ENCODE peak calls at places on chromosomes 11 and 22, in ten cellular contexts. B, W, D, Q, A, Z, F, K, J and Y are unnamed samples.
A peak's percentile ranks its signal among the peaks of the same experiment; 100 is the strongest.

GRCh38 chr11:102829671-102830070 is 13.7 kb downstream of the MMP3 start:
- DNase-seq in B (peak; percentile 37), W (no peak), D (no peak), Q (no peak), A (no peak), Z (no peak), F (no peak), K (no peak), J (no peak), Y (no peak)

GRCh38 chr11:26276798-26277424 is 55.0 kb upstream of the ANO3 start:
- DNase-seq in B (peak; percentile 43), W (peak; percentile 23), D (peak; percentile 6), Q (peak; percentile 27), A (peak; percentile 46), Z (peak; percentile 66), F (no peak), K (peak; percentile 20), J (peak; percentile 62), Y (peak; percentile 18)

GRCh38 chr11:77303328-77303727 is 1.8 kb upstream of the GDPD4 start:
- DNase-seq in B (no peak), W (no peak), D (no peak), Q (no peak), A (no peak), Z (no peak), F (no peak), K (no peak), J (no peak), Y (no peak)

GRCh38 chr22:25126510-25126909 is 73.1 kb upstream of the CRYBB3 start:
- DNase-seq in B (no peak), W (no peak), D (no peak), Q (no peak), A (no peak), Z (no peak), F (no peak), K (no peak), J (no peak), Y (no peak)

GRCh38 chr11:42974510-42974909 is 337.3 kb upstream of the API5 start:
- DNase-seq in B (no peak), W (no peak), D (no peak), Q (no peak), A (no peak), Z (no peak), F (no peak), K (no peak), J (no peak), Y (no peak)

GRCh38 chr11:103618532-103618931 is 417.9 kb upstream of the DDI1 start:
- DNase-seq in B (no peak), W (no peak), D (no peak), Q (peak; percentile 83), A (no peak), Z (peak; percentile 81), F (no peak), K (no peak), J (no peak), Y (no peak)

GRCh38 chr11:122494171-122494570 is 161.4 kb upstream of the UBASH3B start:
- DNase-seq in B (no peak), W (no peak), D (no peak), Q (peak; percentile 76), A (no peak), Z (no peak), F (no peak), K (no peak), J (no peak), Y (no peak)

GRCh38 chr11:12525466-12526055 is 148.2 kb downstream of the PARVA start:
- DNase-seq in B (no peak), W (no peak), D (no peak), Q (no peak), A (no peak), Z (no peak), F (no peak), K (no peak), J (no peak), Y (no peak)

GRCh38 chr11:15300282-15300681 is 185.6 kb downstream of the INSC start:
- DNase-seq in B (no peak), W (no peak), D (no peak), Q (no peak), A (no peak), Z (no peak), F (no peak), K (no peak), J (no peak), Y (no peak)

GRCh38 chr11:35491231-35491871 is 34.1 kb downstream of the PAMR1 start:
- DNase-seq in B (no peak), W (no peak), D (no peak), Q (peak; percentile 94), A (peak; percentile 50), Z (peak; percentile 96), F (no peak), K (no peak), J (no peak), Y (no peak)

GRCh38 chr11:11366793-11367192 is 13.7 kb upstream of the CSNK2A3 start:
- DNase-seq in B (no peak), W (no peak), D (no peak), Q (no peak), A (no peak), Z (peak; percentile 12), F (no peak), K (no peak), J (no peak), Y (no peak)

GRCh38 chr11:41578421-41579047 is 119.1 kb upstream of the LRRC4C start:
- DNase-seq in B (no peak), W (no peak), D (no peak), Q (no peak), A (no peak), Z (no peak), F (no peak), K (no peak), J (no peak), Y (no peak)

GRCh38 chr11:129023968-129024676 is 81.5 kb upstream of the TP53AIP1 start:
- DNase-seq in B (peak; percentile 3), W (no peak), D (peak; percentile 16), Q (no peak), A (no peak), Z (peak; percentile 60), F (peak; percentile 2), K (no peak), J (no peak), Y (peak; percentile 13)

GRCh38 chr11:106827687-106828086 is 190.6 kb downstream of the GUCY1A2 start:
- DNase-seq in B (no peak), W (no peak), D (no peak), Q (no peak), A (no peak), Z (no peak), F (no peak), K (no peak), J (no peak), Y (no peak)

GRCh38 chr22:19620742-19621371 is 93.4 kb upstream of the SEPTIN5 start:
- DNase-seq in B (no peak), W (no peak), D (no peak), Q (no peak), A (no peak), Z (peak; percentile 7), F (no peak), K (no peak), J (no peak), Y (no peak)

GRCh38 chr11:66050581-66051231 is 1.5 kb upstream of the SF3B2 start:
- DNase-seq in B (no peak), W (no peak), D (no peak), Q (no peak), A (no peak), Z (no peak), F (no peak), K (no peak), J (no peak), Y (no peak)

GRCh38 chr11:74749965-74750296 is 1.3 kb downstream of the RNF169 start:
- DNase-seq in B (no peak), W (no peak), D (no peak), Q (no peak), A (no peak), Z (no peak), F (no peak), K (no peak), J (no peak), Y (no peak)

GRCh38 chr11:114271316-114271715 is 24.9 kb upstream of the NNMT start:
- DNase-seq in B (no peak), W (no peak), D (no peak), Q (no peak), A (no peak), Z (no peak), F (no peak), K (no peak), J (no peak), Y (no peak)

GRCh38 chr22:35437038-35437437 is 37.1 kb downstream of the MCM5 start:
- DNase-seq in B (no peak), W (no peak), D (no peak), Q (no peak), A (no peak), Z (no peak), F (no peak), K (no peak), J (no peak), Y (no peak)

GRCh38 chr22:35592418-35592967 is 24.6 kb downstream of the MB start:
- DNase-seq in B (no peak), W (no peak), D (no peak), Q (no peak), A (no peak), Z (no peak), F (no peak), K (no peak), J (no peak), Y (no peak)

GRCh38 chr11:1157645-1158591 is at the start of gene MUC5AC:
- DNase-seq in B (no peak), W (no peak), D (no peak), Q (no peak), A (no peak), Z (no peak), F (no peak), K (no peak), J (no peak), Y (no peak)